ENCODE peak calls at places on chromosomes 1 and 21, in ten cellular contexts. V is tibial nerve, L is astrocyte, O is psoas muscle, P is left lung, E is Caco-2, H is neural progenitor cell, M is PC-3, N is fibroblast of pulmonary artery, U is A549. Z is an unnamed sample.

GRCh38 chr1:26161408-26162219 is 2.7 kb downstream of the FAM110D start:
- DNase-seq in L (peak), V (no peak), P (no peak), N (peak), O (peak), E (peak), U (peak), H (peak), M (peak), Z (peak)

GRCh38 chr1:152870831-152871730 is 7.0 kb upstream of the SMCP start:
- DNase-seq in P (no peak), E (peak), O (no peak), H (peak), M (peak), L (peak), V (no peak), N (peak), U (peak), Z (peak)

GRCh38 chr1:248857201-248857600 is 1.7 kb downstream of the ZNF692 start:
- DNase-seq in L (no peak), M (no peak), V (no peak), N (no peak), E (no peak), H (no peak), O (no peak), P (no peak), U (no peak), Z (peak)

GRCh38 chr1:99292946-99293345 is 28.7 kb downstream of the PLPPR4 start:
- DNase-seq in E (no peak), O (no peak), P (no peak), M (no peak), U (no peak), H (no peak), N (no peak), L (peak), V (no peak), Z (no peak)

GRCh38 chr1:213657879-213658278 is 329.9 kb upstream of the PROX1 start:
- DNase-seq in E (no peak), P (no peak), V (no peak), N (no peak), U (no peak), M (no peak), H (no peak), O (no peak), L (no peak), Z (no peak)

GRCh38 chr1:200252526-200252925 is 157.3 kb downstream of the ZNF281 start:
- DNase-seq in U (no peak), E (no peak), P (no peak), V (no peak), O (no peak), H (no peak), M (peak), N (peak), L (peak), Z (no peak)

GRCh38 chr1:28503117-28503516 is 2.7 kb upstream of the RCC1 start:
- DNase-seq in N (no peak), E (no peak), M (no peak), V (no peak), U (no peak), H (no peak), L (no peak), O (no peak), P (no peak), Z (no peak)

GRCh38 chr1:31548899-31549806 is 27.2 kb upstream of the TINAGL1 start:
- DNase-seq in P (peak), L (peak), M (peak), E (peak), V (peak), U (peak), H (peak), O (peak), N (peak), Z (peak)

GRCh38 chr1:41927118-41927517 is 8.4 kb upstream of the HIVEP3 start:
- DNase-seq in L (no peak), P (no peak), E (no peak), V (no peak), H (no peak), N (no peak), U (no peak), O (no peak), M (peak), Z (no peak)

GRCh38 chr1:1906185-1907097 is 8.6 kb upstream of the CALML6 start:
- DNase-seq in L (peak), V (peak), H (peak), E (peak), N (peak), M (peak), P (peak), O (peak), U (peak), Z (peak)

GRCh38 chr1:33182452-33182851 is 609 bp upstream of the TRIM62 start:
- DNase-seq in L (peak), V (no peak), O (peak), N (peak), P (no peak), U (no peak), M (no peak), H (peak), E (peak), Z (no peak)

GRCh38 chr1:110188116-110188618 is 21.9 kb upstream of the KCNC4 start:
- DNase-seq in N (peak), M (peak), H (no peak), O (peak), L (no peak), U (no peak), V (no peak), P (no peak), E (no peak), Z (no peak)

GRCh38 chr1:208245185-208245705 is 1.1 kb upstream of the PLXNA2 start:
- DNase-seq in V (peak), N (peak), U (peak), M (peak), H (peak), P (peak), E (peak), L (peak), O (peak), Z (peak)

GRCh38 chr1:247905899-247906503 is 10.6 kb downstream of the OR2W3 start:
- DNase-seq in P (no peak), H (no peak), M (no peak), O (no peak), U (no peak), N (no peak), L (no peak), V (no peak), E (no peak), Z (no peak)

GRCh38 chr1:3464649-3465025 is 10.2 kb downstream of the ARHGEF16 start:
- DNase-seq in P (no peak), L (no peak), U (no peak), N (no peak), E (no peak), H (no peak), M (no peak), V (no peak), O (peak), Z (no peak)

GRCh38 chr1:8516793-8517556 is 199.1 kb downstream of the SLC45A1 start:
- DNase-seq in L (peak), M (no peak), N (peak), E (no peak), V (no peak), P (no peak), U (no peak), H (no peak), O (no peak), Z (peak)

GRCh38 chr21:45977396-45977795 is 4.2 kb upstream of the COL6A1 start:
- DNase-seq in L (no peak), P (peak), O (peak), H (no peak), M (no peak), E (no peak), V (no peak), N (no peak), U (no peak), Z (no peak)

GRCh38 chr1:93874025-93874651 is 4.9 kb downstream of the DNTTIP2 start:
- DNase-seq in V (no peak), M (peak), O (no peak), N (peak), P (no peak), E (peak), U (peak), H (peak), L (no peak), Z (peak)

GRCh38 chr21:36765229-36765628 is 66.3 kb downstream of the SIM2 start:
- DNase-seq in O (no peak), U (no peak), P (no peak), L (peak), E (no peak), V (no peak), H (no peak), M (no peak), N (no peak), Z (no peak)

GRCh38 chr1:17363351-17363750 is 8.6 kb upstream of the PADI6 start:
- DNase-seq in U (no peak), P (no peak), H (no peak), M (no peak), L (no peak), O (no peak), E (no peak), N (no peak), V (no peak), Z (no peak)

GRCh38 chr1:81832573-81832972 is 31.8 kb downstream of the ADGRL2 start:
- DNase-seq in V (no peak), U (no peak), M (no peak), O (no peak), N (peak), H (peak), L (peak), P (no peak), E (no peak), Z (no peak)

GRCh38 chr21:42607525-42608102 is 45.8 kb upstream of the PDE9A start:
- DNase-seq in N (no peak), H (no peak), M (no peak), V (no peak), P (no peak), E (peak), O (no peak), L (no peak), U (no peak), Z (no peak)

GRCh38 chr1:70948618-70949017 is 99.0 kb downstream of the PTGER3 start:
- DNase-seq in L (no peak), M (no peak), N (no peak), H (no peak), V (no peak), O (no peak), E (no peak), P (no peak), U (no peak), Z (peak)

GRCh38 chr1:49171941-49172593 is 395.4 kb upstream of the BEND5 start:
- DNase-seq in H (no peak), U (no peak), V (no peak), O (no peak), P (no peak), N (no peak), L (no peak), M (peak), E (no peak), Z (no peak)

GRCh38 chr1:9671377-9672140 is 20.0 kb downstream of the PIK3CD start:
- DNase-seq in E (no peak), M (peak), H (no peak), P (no peak), L (peak), U (peak), O (no peak), N (no peak), V (no peak), Z (no peak)

GRCh38 chr1:224168859-224169380 is 14.1 kb upstream of the DEGS1 start:
- DNase-seq in H (no peak), O (no peak), L (peak), U (peak), E (no peak), N (peak), P (no peak), V (no peak), M (peak), Z (peak)

GRCh38 chr1:20573987-20574386 is 14.9 kb upstream of the CDA start:
- DNase-seq in U (no peak), L (no peak), N (no peak), V (no peak), M (no peak), O (no peak), P (no peak), H (no peak), E (no peak), Z (no peak)

GRCh38 chr1:20574686-20575543 is 14.0 kb upstream of the CDA start:
- DNase-seq in H (peak), E (peak), U (peak), V (peak), P (peak), L (no peak), M (peak), O (peak), N (peak), Z (peak)

GRCh38 chr1:20578062-20578461 is 10.8 kb upstream of the CDA start:
- DNase-seq in O (no peak), U (no peak), N (no peak), M (peak), E (no peak), H (no peak), L (no peak), P (no peak), V (no peak), Z (no peak)

GRCh38 chr1:20578721-20579380 is 10.0 kb upstream of the CDA start:
- DNase-seq in N (no peak), U (no peak), E (no peak), O (no peak), M (peak), L (peak), P (no peak), V (no peak), H (no peak), Z (no peak)

GRCh38 chr1:20575544-20576056 is 13.3 kb upstream of the CDA start:
- DNase-seq in L (no peak), N (no peak), O (no peak), P (no peak), H (no peak), E (no peak), M (no peak), V (no peak), U (no peak), Z (no peak)
- TF ChIP-seq CTCF in L (no peak), N (no peak), O (no peak), P (no peak), H (no peak), E (no peak), M (no peak), V (no peak), U (no peak), Z (no peak)

GRCh38 chr1:88216441-88216840 is 467.6 kb upstream of the PKN2 start:
- DNase-seq in O (no peak), M (peak), U (no peak), V (no peak), L (no peak), H (no peak), E (no peak), P (no peak), N (no peak), Z (no peak)
- TF ChIP-seq CTCF in O (no peak), M (peak), U (no peak), V (no peak), L (no peak), H (no peak), E (no peak), P (no peak), N (no peak), Z (no peak)

GRCh38 chr1:188782220-188782841 is 1695.3 kb downstream of the BRINP3 start:
- DNase-seq in L (peak), N (peak), V (no peak), P (no peak), O (no peak), U (peak), M (peak), E (peak), H (peak), Z (peak)
- TF ChIP-seq CTCF in L (peak), N (peak), V (no peak), P (peak), O (no peak), U (peak), M (peak), E (peak), H (peak), Z (peak)

DNA sequence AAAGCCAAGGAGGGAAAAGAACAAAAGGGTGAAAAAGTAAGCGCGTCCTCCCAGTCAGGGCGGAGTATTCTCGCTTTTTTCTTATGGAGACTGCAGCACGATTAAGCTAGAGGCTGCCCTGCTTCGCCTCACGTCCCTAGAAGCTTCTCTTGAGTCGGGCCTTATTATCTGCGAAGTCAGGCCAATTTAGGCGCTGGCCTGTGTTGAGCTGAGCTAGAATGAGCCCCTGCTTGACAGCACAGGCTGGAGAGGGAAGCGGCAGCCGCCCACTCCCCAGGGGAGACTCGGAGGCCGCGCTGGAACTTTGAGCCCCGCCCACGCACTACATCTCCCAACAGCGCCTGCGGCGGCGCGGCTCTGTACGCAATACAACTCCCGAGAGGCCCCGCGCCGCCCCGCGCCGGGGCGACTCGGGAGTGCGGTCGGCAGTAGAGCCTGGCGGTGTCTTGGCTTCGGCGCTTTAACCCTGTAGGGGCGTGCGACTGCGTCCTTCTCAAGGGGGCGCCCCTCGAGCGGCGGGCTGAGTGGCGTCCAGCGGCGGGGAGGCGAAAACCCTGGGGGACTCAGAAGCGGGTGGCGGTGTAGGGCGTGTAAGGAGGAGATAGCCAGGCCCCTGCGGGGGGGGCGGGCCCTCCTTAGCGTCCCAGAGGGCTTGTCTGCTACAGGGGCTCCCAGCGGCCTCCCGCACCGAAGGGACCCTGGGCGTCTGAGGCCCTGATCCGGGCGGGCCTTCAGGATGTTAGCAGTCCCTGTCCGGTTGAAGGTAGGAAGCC is 888 bp downstream of the ZNF436 start:
- DNase-seq in P (peak), M (peak), V (peak), O (peak), E (peak), H (peak), L (peak), U (peak), N (peak), Z (peak)
- TF ChIP-seq CTCF in P (no peak), M (peak), V (no peak), O (no peak), E (no peak), H (peak), L (no peak), U (no peak), N (no peak), Z (peak)

DNA sequence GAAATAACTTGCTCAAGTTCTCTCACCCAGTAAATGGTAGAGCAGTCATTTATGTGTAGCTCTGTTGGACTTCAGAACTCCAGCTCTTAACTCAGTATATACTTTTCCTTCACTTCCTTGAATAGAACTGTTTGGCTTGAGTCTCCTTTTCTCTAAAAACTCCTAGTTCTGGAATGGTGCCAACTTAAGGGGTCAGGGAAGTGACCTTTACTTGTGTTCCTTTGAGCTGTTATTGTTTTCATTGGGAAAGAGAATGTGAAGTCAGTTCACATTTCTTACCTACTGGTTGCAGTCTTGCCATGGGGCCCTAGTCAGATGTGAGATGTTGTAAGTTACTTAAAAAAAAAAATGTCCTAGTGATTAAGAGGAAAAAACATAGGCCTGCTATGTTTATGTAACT is 77.0 kb upstream of the MACF1 start:
- DNase-seq in M (no peak), V (no peak), N (peak), P (no peak), H (peak), E (no peak), U (no peak), O (no peak), L (no peak), Z (no peak)
- TF ChIP-seq CTCF in M (no peak), V (no peak), N (peak), P (no peak), H (no peak), E (no peak), U (no peak), O (no peak), L (no peak), Z (no peak)

DNA sequence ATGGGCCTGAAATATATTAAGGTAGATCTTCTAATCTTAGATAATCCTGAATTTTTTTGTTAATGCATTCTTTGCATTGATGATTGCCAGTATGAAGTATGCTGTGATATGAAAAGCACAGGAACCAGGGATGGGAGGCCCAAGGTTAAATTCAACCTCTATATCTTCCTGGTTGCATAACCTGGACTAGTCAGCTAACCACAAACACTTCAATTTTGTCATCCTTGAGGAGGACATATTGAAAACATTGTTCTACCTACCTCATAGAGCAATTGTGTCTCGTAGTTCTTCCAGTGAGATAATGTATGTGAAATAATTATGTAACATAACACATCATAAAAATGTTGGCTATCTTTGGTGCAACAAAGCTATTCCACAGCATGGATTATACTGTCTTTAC is 25.6 kb downstream of the PDC start:
- DNase-seq in O (no peak), M (peak), N (peak), U (no peak), H (no peak), V (no peak), L (peak), E (no peak), P (no peak), Z (peak)
- TF ChIP-seq CTCF in O (no peak), M (no peak), N (no peak), U (no peak), H (no peak), V (no peak), L (no peak), E (no peak), P (no peak), Z (no peak)

DNA sequence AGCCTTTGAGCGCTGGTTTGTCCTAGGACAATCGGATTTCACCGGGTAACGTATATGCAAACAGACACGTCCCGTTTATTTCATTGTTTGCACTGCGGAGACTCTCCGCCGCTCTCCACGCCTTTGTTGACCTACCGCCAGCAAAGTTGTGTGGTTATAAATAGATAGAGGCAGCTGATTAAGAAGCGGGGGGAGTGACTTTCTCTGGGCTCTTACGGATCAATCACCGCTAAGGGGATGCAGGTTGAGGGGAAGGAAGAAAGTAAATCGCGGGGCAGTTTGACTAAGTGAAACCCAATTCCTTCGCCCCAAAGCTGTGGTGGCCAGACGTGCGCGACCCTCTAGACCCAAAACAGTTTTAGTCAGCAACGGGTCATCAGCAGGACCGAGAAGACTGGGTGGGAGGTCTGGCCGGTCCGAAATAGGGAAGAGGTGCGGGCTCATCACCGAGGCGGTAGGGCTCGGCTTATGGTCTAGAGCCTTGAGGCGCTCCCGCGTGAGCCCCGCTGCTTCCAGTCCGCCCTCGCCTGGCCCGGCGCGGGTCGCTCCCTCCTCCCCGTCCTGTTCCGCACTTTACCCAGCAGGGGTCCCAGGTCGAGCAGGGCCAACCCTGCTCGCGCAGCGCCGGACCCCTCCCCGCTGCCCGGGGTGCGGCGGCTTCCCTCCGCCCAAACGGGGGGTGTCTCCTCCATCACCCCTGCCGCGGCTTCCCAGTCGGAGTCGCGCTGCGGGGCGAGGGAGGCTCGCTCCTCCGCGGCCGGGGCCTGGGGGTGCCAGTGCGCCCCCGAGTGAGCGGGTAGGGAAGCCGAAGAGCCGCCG is 120.8 kb upstream of the RRP15 start:
- DNase-seq in N (peak), O (peak), U (peak), V (no peak), P (no peak), E (peak), M (peak), L (peak), H (peak), Z (no peak)
- TF ChIP-seq CTCF in N (no peak), O (no peak), U (no peak), V (peak), P (no peak), E (no peak), M (peak), L (no peak), H (peak), Z (no peak)